ENCODE peak calls at places on chromosomes 1 and 21, in ten cellular contexts. G, F, U, Y, V, R, H, X, A and S are unnamed samples.

GRCh38 chr1:52032124-52032784 is 1.4 kb downstream of the KTI12 start:
- DNase-seq in G (no peak), F (no peak), U (no peak), Y (no peak), V (no peak), R (no peak), H (no peak), X (no peak), A (no peak), S (no peak)

GRCh38 chr1:246275036-246275435 is 232.0 kb downstream of the SMYD3 start:
- DNase-seq in G (no peak), F (no peak), U (no peak), Y (no peak), V (no peak), R (no peak), H (no peak), X (no peak), A (no peak), S (no peak)

GRCh38 chr1:151720190-151720953 is 950 bp upstream of the RIIAD1 start:
- DNase-seq in G (no peak), F (no peak), U (no peak), Y (no peak), V (peak), R (no peak), H (no peak), X (no peak), A (no peak), S (no peak)

GRCh38 chr1:97348599-97349265 is 572.1 kb downstream of the DPYD start:
- DNase-seq in G (no peak), F (no peak), U (no peak), Y (no peak), V (no peak), R (no peak), H (no peak), X (no peak), A (no peak), S (no peak)

GRCh38 chr1:111882537-111882936 is 106.9 kb downstream of the KCND3 start:
- DNase-seq in G (no peak), F (no peak), U (no peak), Y (no peak), V (no peak), R (no peak), H (no peak), X (no peak), A (no peak), S (no peak)

GRCh38 chr1:117636637-117637425 is 31.0 kb downstream of the TENT5C start:
- DNase-seq in G (no peak), F (no peak), U (no peak), Y (no peak), V (no peak), R (no peak), H (no peak), X (no peak), A (no peak), S (no peak)

GRCh38 chr1:8154621-8155052 is 128.5 kb upstream of the ERRFI1 start:
- DNase-seq in G (no peak), F (peak), U (peak), Y (no peak), V (peak), R (peak), H (no peak), X (no peak), A (no peak), S (no peak)

GRCh38 chr21:35266546-35266945 is 217.4 kb upstream of the RUNX1 start:
- DNase-seq in G (no peak), F (peak), U (peak), Y (no peak), V (no peak), R (no peak), H (no peak), X (no peak), A (no peak), S (no peak)

GRCh38 chr21:22885079-22885478 is 1886.9 kb downstream of the NCAM2 start:
- DNase-seq in G (no peak), F (no peak), U (peak), Y (no peak), V (no peak), R (no peak), H (no peak), X (no peak), A (no peak), S (no peak)

GRCh38 chr1:62625415-62625814 is 28.1 kb downstream of the ANGPTL3 start:
- DNase-seq in G (no peak), F (no peak), U (peak), Y (no peak), V (no peak), R (no peak), H (no peak), X (no peak), A (no peak), S (no peak)

GRCh38 chr1:167090289-167090942 is at the start of gene GPA33:
- DNase-seq in G (no peak), F (no peak), U (no peak), Y (no peak), V (no peak), R (no peak), H (no peak), X (peak), A (no peak), S (no peak)